ENCODE peak calls at places on chromosomes 16 and 17, in seven cellular contexts. O is heart left ventricle, D is lung, C is esophagus muscularis mucosa, Z is endodermal cell, L is left lung, K is cardiac muscle cell. H is an unnamed sample.

GRCh38 chr16:57089406-57089805 is 3.0 kb upstream of the CPNE2 start:
- DNase-seq in O (no peak), D (no peak), C (no peak), Z (no peak), L (no peak), K (no peak), H (no peak)

GRCh38 chr16:84881702-84882521 is 62.1 kb downstream of the CRISPLD2 start:
- DNase-seq in O (peak), D (no peak), C (no peak), Z (no peak), L (no peak), K (peak), H (no peak)

GRCh38 chr16:17845031-17845430 is 374.3 kb upstream of the XYLT1 start:
- DNase-seq in O (no peak), D (no peak), C (no peak), Z (no peak), L (no peak), K (no peak), H (no peak)

GRCh38 chr16:27859020-27859419 is 204.5 kb downstream of the GSG1L start:
- DNase-seq in O (no peak), D (no peak), C (no peak), Z (peak), L (no peak), K (no peak), H (no peak)

GRCh38 chr16:56610609-56611111 is 2.3 kb downstream of the MT2A start:
- DNase-seq in O (no peak), D (no peak), C (no peak), Z (no peak), L (no peak), K (peak), H (no peak)

GRCh38 chr16:82639666-82640336 is 13.0 kb downstream of the CDH13 start:
- DNase-seq in O (peak), D (peak), C (no peak), Z (peak), L (no peak), K (peak), H (peak)

GRCh38 chr17:79935845-79936470 is 96.7 kb upstream of the CBX4 start:
- DNase-seq in O (no peak), D (no peak), C (no peak), Z (no peak), L (peak), K (no peak), H (no peak)

GRCh38 chr16:685967-686366 is 1.8 kb upstream of the JMJD8 start:
- DNase-seq in O (no peak), D (no peak), C (no peak), Z (peak), L (no peak), K (peak), H (peak)

GRCh38 chr16:88610080-88610479 is 28.3 kb upstream of the IL17C start:
- DNase-seq in O (no peak), D (no peak), C (no peak), Z (peak), L (no peak), K (no peak), H (no peak)

GRCh38 chr17:82384730-82385429 is 13.3 kb downstream of the UTS2R start:
- DNase-seq in O (peak), D (peak), C (no peak), Z (peak), L (peak), K (no peak), H (peak)

GRCh38 chr17:41444186-41444585 is 3.4 kb upstream of the KRT38 start:
- DNase-seq in O (no peak), D (no peak), C (no peak), Z (no peak), L (no peak), K (no peak), H (no peak)

GRCh38 chr17:42078396-42079042 is 19.8 kb downstream of the ZNF385C start:
- DNase-seq in O (no peak), D (no peak), C (no peak), Z (peak), L (no peak), K (no peak), H (no peak)

GRCh38 chr16:17544785-17545184 is 74.0 kb upstream of the XYLT1 start:
- DNase-seq in O (no peak), D (no peak), C (no peak), Z (peak), L (no peak), K (no peak), H (no peak)

GRCh38 chr16:84648595-84649510 is 542 bp downstream of the KLHL36 start:
- DNase-seq in O (peak), D (peak), C (no peak), Z (peak), L (peak), K (peak), H (peak)

GRCh38 chr16:25198021-25198420 is 18.7 kb upstream of the AQP8 start:
- DNase-seq in O (no peak), D (no peak), C (no peak), Z (no peak), L (no peak), K (no peak), H (no peak)

GRCh38 chr16:84143784-84144199 is 1.2 kb downstream of the HSDL1 start:
- DNase-seq in O (no peak), D (no peak), C (no peak), Z (peak), L (no peak), K (peak), H (peak)

GRCh38 chr16:55272787-55273186 is 51.2 kb upstream of the IRX6 start:
- DNase-seq in O (no peak), D (peak), C (no peak), Z (no peak), L (no peak), K (no peak), H (no peak)

GRCh38 chr17:40986920-40987319 is 2.8 kb upstream of the KRT40 start:
- DNase-seq in O (no peak), D (no peak), C (no peak), Z (no peak), L (no peak), K (no peak), H (no peak)

GRCh38 chr17:68518063-68518815 is 6.0 kb downstream of the PRKAR1A start:
- DNase-seq in O (no peak), D (no peak), C (no peak), Z (peak), L (no peak), K (no peak), H (no peak)

GRCh38 chr17:44204453-44204882 is 4.8 kb upstream of the ATXN7L3 start:
- DNase-seq in O (no peak), D (no peak), C (no peak), Z (no peak), L (no peak), K (peak), H (peak)

GRCh38 chr16:56226187-56226586 is 34.9 kb downstream of the GNAO1 start:
- DNase-seq in O (peak), D (no peak), C (no peak), Z (no peak), L (no peak), K (no peak), H (no peak)

GRCh38 chr17:45223541-45224528 is 2.1 kb downstream of the FMNL1 start:
- DNase-seq in O (no peak), D (no peak), C (no peak), Z (no peak), L (peak), K (no peak), H (no peak)
- H3K4me3 ChIP-seq in O (peak), D (no peak), C (no peak), Z (no peak), L (peak), K (no peak), H (no peak)

GRCh38 chr16:31271621-31272190 is 11.9 kb downstream of the ITGAM start:
- DNase-seq in O (no peak), D (no peak), C (no peak), Z (no peak), L (no peak), K (no peak), H (no peak)
- H3K27ac ChIP-seq in O (no peak), D (no peak), C (no peak), Z (no peak), L (no peak), K (no peak), H (no peak)

GRCh38 chr16:65125871-65126270 is 4.0 kb upstream of the CDH11 start:
- DNase-seq in O (no peak), D (no peak), C (peak), Z (no peak), L (no peak), K (peak), H (no peak)
- H3K4me3 ChIP-seq in O (no peak), D (peak), C (no peak), Z (no peak), L (no peak), K (no peak), H (no peak)

GRCh38 chr17:19510903-19511302 is 22.8 kb upstream of the SLC47A1 start:
- DNase-seq in O (no peak), D (no peak), C (no peak), Z (no peak), L (no peak), K (no peak), H (no peak)
- H3K27ac ChIP-seq in O (no peak), D (no peak), C (no peak), Z (no peak), L (no peak), K (no peak), H (no peak)

DNA sequence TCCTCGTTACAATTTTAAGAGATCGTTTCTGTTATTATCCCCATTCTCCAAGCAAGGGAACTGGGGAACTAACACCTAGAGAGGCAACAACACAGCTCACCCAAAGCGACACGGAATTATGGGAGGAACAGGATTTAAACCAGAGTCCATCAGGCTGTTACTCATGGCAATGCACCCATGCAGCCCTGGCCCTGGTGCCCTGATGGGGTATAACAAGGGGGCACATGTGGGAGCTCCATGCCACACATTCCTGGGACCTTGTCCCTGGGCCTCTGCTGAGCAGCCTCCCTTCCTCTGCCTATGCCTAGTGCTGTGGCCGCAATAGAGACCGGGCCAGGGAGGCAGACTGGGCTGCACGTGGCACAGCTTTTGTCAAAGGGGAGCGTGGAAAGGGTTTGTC is 13.3 kb upstream of the RCVRN start:
- DNase-seq in O (no peak), D (no peak), C (no peak), Z (no peak), L (no peak), K (no peak), H (no peak)
- H3K4me3 ChIP-seq in O (no peak), D (no peak), C (no peak), Z (no peak), L (no peak), K (no peak), H (no peak)

GRCh38 chr17:38892620-38893019 is 22.8 kb downstream of the LASP1 start:
- DNase-seq in O (no peak), D (no peak), C (no peak), Z (no peak), L (no peak), K (no peak), H (no peak)
- H3K27ac ChIP-seq in O (no peak), D (no peak), C (no peak), Z (no peak), L (peak), K (no peak), H (peak)